ENCODE peak calls at places on chromosomes 4 and X, in ten cellular contexts. R is GM13976, W is fibroblast of pulmonary artery, Y is activated gamma-delta T cell treated with Interleukin-2 at 50 U/mL for 16 hours, E is iPS-NIHi11, X is H9, G is choroid plexus epithelial cell, S is AG20443, C is NCI-H1105 treated with DMSO at 0.1 percent for 48 hours, K is NCI-H510A treated with DMSO at 0.1 percent for 48 hours. U is an unnamed sample.

GRCh38 chrX:9528498-9528897 is 63.6 kb downstream of the TBL1X start:
- DNase-seq in Y (no peak), S (no peak), G (no peak), C (no peak), R (no peak), X (peak), E (no peak), K (no peak), W (no peak), U (no peak)

GRCh38 chr4:139834210-139834609 is 168.6 kb downstream of the MGST2 start:
- DNase-seq in K (no peak), Y (no peak), X (peak), E (peak), R (no peak), C (no peak), W (no peak), S (no peak), G (no peak), U (no peak)

GRCh38 chr4:7591409-7592063 is 156.8 kb upstream of the PSAPL1 start:
- DNase-seq in K (no peak), W (no peak), G (no peak), Y (no peak), E (no peak), X (no peak), R (no peak), S (no peak), C (no peak), U (no peak)

GRCh38 chr4:152316969-152317368 is 218.9 kb downstream of the FBXW7 start:
- DNase-seq in G (peak), R (no peak), X (no peak), S (no peak), Y (no peak), E (no peak), W (peak), K (no peak), C (peak), U (no peak)

GRCh38 chr4:145939856-145940255 is 1.2 kb upstream of the ZNF827 start:
- DNase-seq in E (no peak), R (no peak), G (peak), C (no peak), X (no peak), S (no peak), Y (no peak), W (peak), K (no peak), U (no peak)

GRCh38 chr4:133149364-133149695 is 236 bp downstream of the PCDH10 start:
- DNase-seq in S (no peak), C (no peak), R (no peak), K (no peak), Y (no peak), E (no peak), W (no peak), X (no peak), G (no peak), U (no peak)

GRCh38 chrX:70455366-70456202 is 10.9 kb downstream of the DLG3 start:
- DNase-seq in S (no peak), Y (no peak), G (no peak), W (no peak), E (no peak), R (no peak), C (peak), X (no peak), K (peak), U (peak)

GRCh38 chrX:97563531-97564133 is 679.9 kb downstream of the RPA4 start:
- DNase-seq in X (no peak), K (peak), R (peak), E (no peak), W (peak), S (peak), G (peak), C (peak), Y (peak), U (peak)

GRCh38 chrX:18424482-18425198 is 768 bp upstream of the CDKL5 start:
- DNase-seq in R (peak), G (peak), K (peak), C (peak), W (peak), S (peak), E (peak), X (peak), Y (peak), U (peak)

GRCh38 chr4:10704050-10704810 is 19.7 kb upstream of the CLNK start:
- DNase-seq in Y (no peak), C (no peak), K (no peak), S (no peak), E (no peak), R (no peak), G (no peak), X (no peak), W (no peak), U (no peak)

GRCh38 chr4:80071643-80072606 is 1.1 kb downstream of the ANTXR2 start:
- DNase-seq in E (peak), S (peak), C (peak), X (peak), G (no peak), Y (peak), R (peak), W (peak), K (peak), U (peak)

GRCh38 chr4:186118582-186118981 is 14.1 kb downstream of the FAM149A start:
- DNase-seq in G (no peak), X (no peak), C (no peak), Y (no peak), E (no peak), S (no peak), K (no peak), W (no peak), R (no peak), U (no peak)

GRCh38 chr4:159370316-159370715 is 267.4 kb downstream of the RAPGEF2 start:
- DNase-seq in R (no peak), X (no peak), K (no peak), C (no peak), G (peak), W (no peak), E (no peak), S (no peak), Y (no peak), U (no peak)

GRCh38 chr4:10079951-10080873 is 36.4 kb downstream of the WDR1 start:
- DNase-seq in S (no peak), X (no peak), Y (no peak), G (no peak), C (peak), E (no peak), R (peak), K (no peak), W (no peak), U (no peak)

GRCh38 chr4:39029752-39030694 is 2.2 kb downstream of the TMEM156 start:
- DNase-seq in G (peak), S (no peak), Y (no peak), C (no peak), X (no peak), K (no peak), R (no peak), W (no peak), E (no peak), U (no peak)

GRCh38 chr4:169657470-169658107 is 37.2 kb downstream of the CLCN3 start:
- DNase-seq in G (no peak), R (no peak), X (no peak), W (no peak), E (no peak), K (no peak), S (no peak), C (no peak), Y (no peak), U (no peak)

GRCh38 chr4:109729155-109729562 is 711 bp downstream of the PLA2G12A start:
- DNase-seq in Y (no peak), X (no peak), S (no peak), C (peak), R (peak), W (peak), G (peak), E (peak), K (no peak), U (no peak)

GRCh38 chr4:158812133-158812532 is 43.3 kb downstream of the FNIP2 start:
- DNase-seq in S (no peak), G (no peak), K (no peak), C (no peak), Y (no peak), E (no peak), W (no peak), R (no peak), X (no peak), U (no peak)